ENCODE peak calls at places on chromosomes 7 and 10, in four cellular contexts. W is GM12878, Q is HepG2, G is H1. Z is an unnamed sample.
A peak's percentile ranks its signal among the peaks of the same experiment; 100 is the strongest.

GRCh38 chr10:107492389-107492788 is 327.9 kb upstream of the SORCS1 start:
- DNase-seq in G (no peak), W (no peak), Q (peak; percentile 3), Z (no peak)

GRCh38 chr7:151139071-151139521 is 28.4 kb downstream of the GBX1 start:
- DNase-seq in W (no peak), Q (no peak), G (no peak), Z (peak; percentile 53)

GRCh38 chr10:114653926-114654325 is 4.1 kb downstream of the ABLIM1 start:
- DNase-seq in W (no peak), Q (no peak), G (no peak), Z (no peak)

GRCh38 chr10:73209705-73210104 is 37.4 kb downstream of the DNAJC9 start:
- DNase-seq in Q (no peak), G (no peak), W (no peak), Z (no peak)

GRCh38 chr10:32982911-32983310 is 24.9 kb upstream of the ITGB1 start:
- DNase-seq in W (no peak), Q (no peak), G (no peak), Z (no peak)

GRCh38 chr10:11515596-11516418 is 95.6 kb downstream of the USP6NL start:
- DNase-seq in G (no peak), W (peak; percentile 67), Q (peak; percentile 68), Z (peak; percentile 55)

GRCh38 chr7:94142281-94142680 is 138.1 kb upstream of the BET1 start:
- DNase-seq in W (no peak), Q (no peak), G (no peak), Z (no peak)

GRCh38 chr10:80184291-80184690 is 21.0 kb downstream of the ANXA11 start:
- DNase-seq in W (no peak), G (no peak), Q (no peak), Z (no peak)

GRCh38 chr10:48612241-48612943 is 7.5 kb upstream of the ARHGAP22 start:
- DNase-seq in Q (no peak), W (no peak), G (no peak), Z (no peak)

GRCh38 chr7:107884419-107884818 is 6.6 kb upstream of the DLD start:
- DNase-seq in Q (no peak), W (no peak), G (no peak), Z (no peak)

GRCh38 chr10:60400366-60400765 is 10.7 kb upstream of the ANK3 start:
- DNase-seq in W (no peak), Q (no peak), G (no peak), Z (no peak)

GRCh38 chr7:81111358-81111757 is 192.5 kb upstream of the SEMA3C start:
- DNase-seq in W (no peak), Q (no peak), G (no peak), Z (peak; percentile 18)
- TF ChIP-seq TCF12 in W (no peak), Q (no peak), G (no peak), Z (peak; percentile 83)

GRCh38 chr10:6716521-6716920 is 136.4 kb upstream of the PRKCQ start:
- DNase-seq in W (no peak), Q (no peak), G (no peak), Z (no peak)

GRCh38 chr10:6713120-6713519 is 133.0 kb upstream of the PRKCQ start:
- DNase-seq in G (no peak), Q (no peak), W (no peak), Z (no peak)

GRCh38 chr10:6711286-6711817 is 131.3 kb upstream of the PRKCQ start:
- DNase-seq in Q (no peak), G (no peak), W (no peak), Z (peak; percentile 46)

GRCh38 chr10:6713716-6714115 is 133.6 kb upstream of the PRKCQ start:
- DNase-seq in G (no peak), Q (no peak), W (no peak), Z (no peak)
- TF ChIP-seq JUND in G (no peak), Q (no peak), W (no peak), Z (no peak)

GRCh38 chr7:158650821-158651225 is 53.8 kb downstream of the NCAPG2 start:
- DNase-seq in W (no peak), G (no peak), Q (no peak), Z (no peak)
- TF ChIP-seq TCF12 in W (no peak), G (no peak), Q (no peak), Z (peak; percentile 29)

DNA sequence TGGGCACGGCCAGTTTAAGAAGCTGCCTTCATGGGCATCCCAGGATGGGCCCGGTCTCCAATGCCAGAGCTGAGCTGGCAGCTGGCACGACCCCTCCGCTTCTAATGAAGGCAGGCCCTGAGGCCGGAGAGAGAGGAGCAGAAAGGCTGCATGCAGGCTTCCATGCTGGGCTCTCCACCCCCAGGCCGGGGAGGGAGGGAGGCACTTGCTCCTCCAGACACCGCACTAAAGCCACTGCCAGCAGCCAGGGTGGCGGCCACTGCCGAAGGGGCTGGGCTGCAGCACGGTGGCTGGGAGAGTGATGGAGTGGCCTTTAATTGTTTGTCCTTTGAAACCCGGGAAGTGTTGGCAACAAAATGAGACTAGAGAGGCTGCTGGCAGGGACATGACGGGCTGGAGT is 236.5 kb downstream of the SKAP2 start:
- DNase-seq in Q (no peak), W (no peak), G (peak; percentile 29), Z (no peak)
- TF ChIP-seq JUND in Q (no peak), W (no peak), G (no peak), Z (no peak)

DNA sequence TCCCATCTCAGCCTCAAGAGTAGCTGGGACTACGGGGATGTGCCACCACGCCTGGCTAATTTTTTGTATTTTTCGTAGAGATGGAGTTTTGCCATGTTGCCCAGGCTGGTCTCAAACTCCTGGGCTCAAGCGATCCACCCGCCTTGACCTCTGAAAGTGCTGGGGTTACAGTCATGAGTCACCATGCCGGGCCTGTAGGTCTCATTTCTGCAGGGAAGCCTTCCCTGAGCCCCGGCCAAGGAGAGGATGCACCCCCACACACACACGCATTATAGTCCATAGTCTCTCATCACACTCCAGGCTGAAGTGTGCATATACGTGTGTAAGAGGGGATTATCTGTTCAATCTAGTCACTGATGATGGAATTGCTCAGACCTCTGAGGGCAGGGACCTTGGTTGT is 29.3 kb downstream of the KCNMA1 start:
- DNase-seq in G (no peak), Q (no peak), W (no peak), Z (no peak)
- TF ChIP-seq TCF12 in G (no peak), Q (no peak), W (no peak), Z (no peak)

GRCh38 chr7:12967322-12967721 is 279.9 kb downstream of the ARL4A start:
- DNase-seq in Q (no peak), W (no peak), G (no peak), Z (no peak)
- TF ChIP-seq JUND in Q (no peak), W (no peak), G (no peak), Z (no peak)